ENCODE peak calls at places on chromosome 12, in five cellular contexts. Q, W, Y, E and U are unnamed samples.

GRCh38 chr12:127629066-127629820 is 637.7 kb upstream of the TMEM132C start:
- DNase-seq in Q (no peak), W (no peak), Y (no peak), E (no peak), U (no peak)

GRCh38 chr12:33942172-33942571 is 80.1 kb upstream of the ALG10 start:
- DNase-seq in Q (no peak), W (no peak), Y (no peak), E (no peak), U (no peak)

GRCh38 chr12:54430471-54431075 is 11.5 kb upstream of the ITGA5 start:
- DNase-seq in Q (no peak), W (no peak), Y (no peak), E (no peak), U (no peak)

GRCh38 chr12:31853520-31853919 is 105.7 kb upstream of the RESF1 start:
- DNase-seq in Q (no peak), W (no peak), Y (no peak), E (no peak), U (no peak)

GRCh38 chr12:47551426-47551851 is 154.4 kb downstream of the RPAP3 start:
- DNase-seq in Q (no peak), W (no peak), Y (no peak), E (peak; percentile 22), U (no peak)

GRCh38 chr12:6538420-6539275 is 4.3 kb downstream of the GAPDH start:
- DNase-seq in Q (no peak), W (no peak), Y (no peak), E (peak; percentile 63), U (no peak)

GRCh38 chr12:65634626-65635331 is 189.5 kb upstream of the HMGA2 start:
- DNase-seq in Q (no peak), W (no peak), Y (no peak), E (peak; percentile 90), U (no peak)

GRCh38 chr12:39920647-39921046 is 185.2 kb downstream of the SLC2A13 start:
- DNase-seq in Q (no peak), W (no peak), Y (no peak), E (no peak), U (no peak)

GRCh38 chr12:84551373-84551772 is 361.2 kb downstream of the SLC6A15 start:
- DNase-seq in Q (no peak), W (no peak), Y (no peak), E (no peak), U (no peak)

GRCh38 chr12:76026643-76027063 is 4.9 kb downstream of the PHLDA1 start:
- DNase-seq in Q (no peak), W (no peak), Y (no peak), E (peak; percentile 74), U (no peak)